ENCODE peak calls at places on chromosomes 16 and 17, in nine cellular contexts. G, W, H, F, O, D, Y, A and Z are unnamed samples.
A peak's percentile ranks its signal among the peaks of the same experiment; 100 is the strongest.

GRCh38 chr17:6476061-6476833 is 32.0 kb downstream of the PIMREG start:
- DNase-seq in G (peak; percentile 25), W (no peak), H (no peak), F (no peak), O (no peak), D (no peak), Y (no peak), A (no peak), Z (no peak)

GRCh38 chr16:3580686-3581085 is 3.5 kb upstream of the NLRC3 start:
- DNase-seq in G (peak; percentile 47), W (no peak), H (no peak), F (no peak), O (no peak), D (no peak), Y (no peak), A (no peak), Z (no peak)

GRCh38 chr17:75843577-75844529 is at the start of gene UNC13D:
- DNase-seq in G (no peak), W (no peak), H (peak; percentile 79), F (no peak), O (no peak), D (no peak), Y (peak; percentile 54), A (no peak), Z (no peak)

GRCh38 chr17:77391668-77392375 is 251.1 kb downstream of the SEC14L1 start:
- DNase-seq in G (peak; percentile 39), W (peak; percentile 74), H (no peak), F (no peak), O (no peak), D (no peak), Y (no peak), A (no peak), Z (no peak)

GRCh38 chr17:8862213-8863056 is 5.0 kb downstream of the PIK3R6 start:
- DNase-seq in G (peak; percentile 31), W (no peak), H (no peak), F (no peak), O (no peak), D (no peak), Y (no peak), A (no peak), Z (no peak)

GRCh38 chr17:15180121-15180561 is 85.0 kb downstream of the PMP22 start:
- DNase-seq in G (no peak), W (no peak), H (no peak), F (no peak), O (no peak), D (no peak), Y (no peak), A (no peak), Z (peak; percentile 42)

GRCh38 chr16:19432429-19432828 is 14.7 kb downstream of the TMC5 start:
- DNase-seq in G (peak; percentile 91), W (peak; percentile 90), H (no peak), F (peak; percentile 21), O (no peak), D (no peak), Y (no peak), A (no peak), Z (no peak)

GRCh38 chr17:44115585-44116415 is 7.6 kb downstream of the HDAC5 start:
- DNase-seq in G (no peak), W (peak; percentile 57), H (no peak), F (peak; percentile 42), O (peak; percentile 31), D (peak; percentile 10), Y (no peak), A (peak; percentile 62), Z (no peak)

GRCh38 chr17:77693301-77693700 is 265.2 kb upstream of the TNRC6C start:
- DNase-seq in G (no peak), W (no peak), H (no peak), F (no peak), O (no peak), D (no peak), Y (no peak), A (no peak), Z (no peak)

GRCh38 chr17:17300624-17301568 is 2.3 kb upstream of the NT5M start:
- DNase-seq in G (peak; percentile 35), W (peak; percentile 95), H (peak; percentile 52), F (no peak), O (no peak), D (peak; percentile 5), Y (peak; percentile 33), A (peak; percentile 91), Z (peak; percentile 26)

GRCh38 chr16:11757671-11758545 is 15.3 kb upstream of the TXNDC11 start:
- DNase-seq in G (peak; percentile 37), W (peak; percentile 66), H (no peak), F (no peak), O (no peak), D (no peak), Y (no peak), A (no peak), Z (no peak)

GRCh38 chr17:41907185-41907556 is 11.6 kb downstream of the ACLY start:
- DNase-seq in G (no peak), W (peak; percentile 86), H (no peak), F (no peak), O (no peak), D (no peak), Y (no peak), A (no peak), Z (no peak)

GRCh38 chr16:29678691-29679267 is at the start of gene QPRT:
- DNase-seq in G (no peak), W (peak; percentile 21), H (no peak), F (no peak), O (peak; percentile 59), D (peak; percentile 18), Y (no peak), A (peak; percentile 81), Z (peak; percentile 47)

GRCh38 chr16:26717826-26718225 is 348.9 kb upstream of the C16orf82 start:
- DNase-seq in G (no peak), W (peak; percentile 4), H (no peak), F (no peak), O (no peak), D (peak; percentile 55), Y (no peak), A (peak; percentile 30), Z (peak; percentile 18)

GRCh38 chr17:64277831-64278562 is 14.9 kb upstream of the TEX2 start:
- DNase-seq in G (no peak), W (no peak), H (no peak), F (no peak), O (no peak), D (no peak), Y (no peak), A (no peak), Z (peak; percentile 25)

GRCh38 chr17:50056217-50056960 is 479 bp downstream of the ITGA3 start:
- DNase-seq in G (no peak), W (peak; percentile 82), H (peak; percentile 80), F (peak; percentile 57), O (no peak), D (peak; percentile 35), Y (peak; percentile 50), A (peak; percentile 79), Z (peak; percentile 60)

GRCh38 chr16:56422896-56423441 is 2.4 kb downstream of the AMFR start:
- DNase-seq in G (no peak), W (no peak), H (no peak), F (no peak), O (no peak), D (no peak), Y (no peak), A (no peak), Z (no peak)

GRCh38 chr17:50604470-50604869 is 30.2 kb upstream of the ABCC3 start:
- DNase-seq in G (no peak), W (no peak), H (peak; percentile 57), F (no peak), O (no peak), D (no peak), Y (no peak), A (no peak), Z (peak; percentile 18)

GRCh38 chr16:55664786-55665407 is 9.1 kb downstream of the SLC6A2 start:
- DNase-seq in G (no peak), W (no peak), H (no peak), F (no peak), O (no peak), D (no peak), Y (no peak), A (no peak), Z (no peak)

GRCh38 chr17:47905221-47905733 is 9.2 kb downstream of the SP2 start:
- DNase-seq in G (peak; percentile 66), W (no peak), H (peak; percentile 59), F (no peak), O (peak; percentile 54), D (peak; percentile 71), Y (no peak), A (no peak), Z (peak; percentile 83)

GRCh38 chr17:45341389-45342158 is 24.8 kb upstream of the MAP3K14 start:
- DNase-seq in G (peak; percentile 78), W (peak; percentile 94), H (peak; percentile 53), F (peak; percentile 80), O (no peak), D (no peak), Y (no peak), A (peak; percentile 85), Z (no peak)

GRCh38 chr16:10878644-10879498 is 1.9 kb downstream of the CIITA start:
- DNase-seq in G (peak; percentile 18), W (no peak), H (peak; percentile 86), F (no peak), O (no peak), D (peak; percentile 15), Y (no peak), A (no peak), Z (peak; percentile 45)

GRCh38 chr16:11085025-11085485 is 140.7 kb downstream of the CLEC16A start:
- DNase-seq in G (no peak), W (no peak), H (no peak), F (no peak), O (no peak), D (no peak), Y (no peak), A (peak; percentile 42), Z (peak; percentile 14)

GRCh38 chr17:31074772-31075538 is 19.8 kb upstream of the NF1 start:
- DNase-seq in G (peak; percentile 63), W (peak; percentile 65), H (no peak), F (no peak), O (no peak), D (no peak), Y (no peak), A (no peak), Z (no peak)

GRCh38 chr16:66228791-66229190 is 137.7 kb upstream of the CDH5 start:
- DNase-seq in G (no peak), W (no peak), H (no peak), F (no peak), O (no peak), D (no peak), Y (no peak), A (no peak), Z (no peak)